ENCODE peak calls at places on chromosomes 4 and X, in eight cellular contexts. I is breast epithelium, M is colonic mucosa, C is left lung, P is endothelial cell of umbilical vein, G is endodermal cell, A is upper lobe of left lung, J is cardiac muscle cell. V is an unnamed sample.
A peak's percentile ranks its signal among the peaks of the same experiment; 100 is the strongest.

GRCh38 chr4:174496631-174497442 is 25.5 kb downstream of the HPGD start:
- DNase-seq in M (peak; percentile 87), A (no peak), C (no peak), I (no peak), J (no peak), G (no peak), P (no peak), V (no peak)

GRCh38 chr4:101835121-101835904 is 44.8 kb downstream of the BANK1 start:
- DNase-seq in P (peak; percentile 19), M (no peak), I (no peak), A (no peak), J (peak; percentile 7), G (no peak), C (no peak), V (no peak)

GRCh38 chrX:44946771-44947170 is 73.8 kb downstream of the KDM6A start:
- DNase-seq in I (no peak), J (no peak), P (peak; percentile 37), M (no peak), G (no peak), A (no peak), C (no peak), V (no peak)

GRCh38 chr4:185933078-185933581 is 121.1 kb upstream of the SORBS2 start:
- DNase-seq in C (no peak), P (peak; percentile 13), G (no peak), J (no peak), M (no peak), A (no peak), I (no peak), V (no peak)

GRCh38 chrX:130952266-130953043 is 49.4 kb upstream of the ENOX2 start:
- DNase-seq in G (no peak), J (no peak), A (no peak), P (no peak), C (no peak), I (no peak), M (no peak), V (no peak)

GRCh38 chrX:29867971-29868370 is 347.4 kb upstream of the MAGEB2 start:
- DNase-seq in P (no peak), G (no peak), A (no peak), M (no peak), I (no peak), C (no peak), J (no peak), V (no peak)

GRCh38 chr4:61533140-61533539 is 333.0 kb downstream of the ADGRL3 start:
- DNase-seq in A (no peak), J (no peak), P (no peak), G (no peak), M (no peak), I (no peak), C (no peak), V (no peak)

GRCh38 chr4:99946346-99947189 is at the start of gene DNAJB14:
- DNase-seq in I (peak; percentile 73), A (peak; percentile 96), P (peak; percentile 81), J (peak; percentile 82), G (peak; percentile 93), M (peak; percentile 81), C (peak; percentile 85), V (peak; percentile 93)

GRCh38 chrX:117522725-117523700 is 593.6 kb downstream of the KLHL13 start:
- DNase-seq in A (no peak), G (no peak), J (no peak), P (no peak), C (no peak), I (no peak), M (no peak), V (no peak)

DNA sequence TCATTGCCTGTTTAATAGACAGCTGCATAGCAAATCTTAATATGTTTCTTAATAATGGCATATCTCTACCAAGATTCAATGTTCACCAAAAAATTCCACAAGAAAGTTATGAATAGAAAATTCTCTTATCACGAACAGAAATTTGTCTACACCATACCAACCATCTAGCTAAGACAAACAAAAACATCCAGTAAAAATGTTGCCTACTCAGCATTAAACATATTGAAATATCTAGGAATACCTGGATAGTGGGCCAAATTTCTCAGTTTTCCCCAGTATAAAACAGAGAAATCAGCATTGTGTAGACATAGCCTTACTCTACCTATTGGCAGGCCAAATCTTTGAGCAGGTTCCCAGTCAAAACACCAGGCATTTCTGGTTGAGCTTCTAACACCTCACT is 598.6 kb downstream of the KLHL13 start:
- DNase-seq in G (no peak), A (no peak), P (no peak), C (no peak), J (no peak), M (no peak), I (no peak), V (no peak)
- H3K4me1 ChIP-seq in G (peaks cover 5% of the 10 kb centered on the region), A (no peaks in the 10 kb centered on the region), P (no peaks in the 10 kb centered on the region), C (no peaks in the 10 kb centered on the region), J (no peaks in the 10 kb centered on the region), M (no peaks in the 10 kb centered on the region), I (no peaks in the 10 kb centered on the region), V (no peaks in the 10 kb centered on the region)

GRCh38 chr4:143585548-143585947 is 72.0 kb downstream of the SMARCA5 start:
- DNase-seq in M (no peak), I (no peak), C (no peak), A (no peak), G (no peak), J (no peak), P (no peak), V (no peak)

GRCh38 chr4:143586080-143586479 is 72.6 kb downstream of the SMARCA5 start:
- DNase-seq in G (no peak), C (no peak), I (no peak), J (no peak), M (no peak), A (no peak), P (peak; percentile 86), V (no peak)

GRCh38 chr4:143587703-143588102 is 74.2 kb downstream of the SMARCA5 start:
- DNase-seq in M (no peak), J (no peak), I (no peak), G (no peak), C (no peak), A (no peak), P (peak; percentile 25), V (no peak)
- TF ChIP-seq CTCF in M (no peak), J (no peak), I (no peak), G (peak; percentile 33), C (no peak), A (no peak), P (no peak), V (no peak)

GRCh38 chr4:55424791-55425190 is 29.0 kb downstream of the TMEM165 start:
- DNase-seq in G (no peak), M (no peak), J (no peak), P (no peak), I (no peak), A (no peak), C (no peak), V (no peak)
- H3K36me3 ChIP-seq in G (peaks cover 95% of the 10 kb centered on the region), M (peaks cover 14% of the 10 kb centered on the region), J (peaks cover 47% of the 10 kb centered on the region), P (peaks cover 60% of the 10 kb centered on the region), I (no peaks in the 10 kb centered on the region), A (peaks cover 34% of the 10 kb centered on the region), C (no peaks in the 10 kb centered on the region), V (peaks cover 97% of the 10 kb centered on the region)

DNA sequence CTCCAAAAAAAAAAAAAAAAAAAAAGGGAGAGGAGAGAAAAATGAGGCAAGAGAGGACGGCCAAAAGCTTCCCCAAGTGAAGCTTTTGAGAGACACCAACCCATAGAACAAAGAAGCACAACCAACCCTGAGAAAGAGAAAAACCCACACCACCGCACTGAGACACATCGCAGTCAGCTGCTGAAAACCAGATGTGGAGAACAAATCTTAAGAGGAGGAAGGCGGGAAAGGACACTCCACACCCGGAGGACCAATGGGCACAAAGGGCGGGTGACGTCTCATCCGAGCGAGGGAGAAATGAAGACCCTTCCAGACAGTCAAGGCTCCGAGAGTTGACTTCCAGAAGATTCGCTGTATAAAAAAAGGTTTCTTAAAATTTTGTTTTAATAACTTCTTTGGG is 112.1 kb downstream of the AFAP1 start:
- DNase-seq in A (no peak), P (no peak), I (no peak), C (no peak), M (no peak), G (no peak), J (no peak), V (no peak)
- H3K4me1 ChIP-seq in A (peaks cover 16% of the 10 kb centered on the region), P (peaks cover 78% of the 10 kb centered on the region), I (peaks cover 7% of the 10 kb centered on the region), C (peaks cover 35% of the 10 kb centered on the region), M (peaks cover 14% of the 10 kb centered on the region), G (peaks cover 7% of the 10 kb centered on the region), J (peaks cover 39% of the 10 kb centered on the region), V (peaks cover 47% of the 10 kb centered on the region)

GRCh38 chr4:112245383-112245782 is 13.8 kb downstream of the AP1AR start:
- DNase-seq in A (no peak), G (no peak), P (no peak), C (no peak), M (no peak), J (no peak), I (no peak), V (no peak)
- TF ChIP-seq CTCF in A (no peak), G (peak; percentile 53), P (no peak), C (no peak), M (no peak), J (peak; percentile 28), I (no peak), V (no peak)

GRCh38 chrX:53859890-53860289 is 173.4 kb upstream of the HUWE1 start:
- DNase-seq in I (no peak), A (no peak), P (no peak), C (no peak), M (no peak), G (no peak), J (no peak), V (no peak)
- H3K36me3 ChIP-seq in I (no peaks in the 10 kb centered on the region), A (no peaks in the 10 kb centered on the region), P (no peaks in the 10 kb centered on the region), C (no peaks in the 10 kb centered on the region), M (no peaks in the 10 kb centered on the region), G (no peaks in the 10 kb centered on the region), J (no peaks in the 10 kb centered on the region), V (no peaks in the 10 kb centered on the region)

V was measured in upper lobe of right lung.